ENCODE peak calls at places on chromosomes 12 and 14, in seven cellular contexts. P is stomach, E is H1, Y is breast epithelium, W is pancreas, A is ovary, C is fibroblast of lung. J is an unnamed sample. For H3K4me1, the result is how much of the 10 kb centered on the place peaks cover.

GRCh38 chr12:68034567-68034966 is 45.3 kb downstream of the IFNG-AS1 start:
- DNase-seq in A (no peak), W (no peak), Y (no peak), C (no peak), E (no peak), P (no peak), J (no peak)

GRCh38 chr12:104459556-104459909 is 2.8 kb downstream of the CHST11 start:
- DNase-seq in Y (no peak), E (no peak), W (no peak), P (no peak), A (no peak), C (no peak), J (no peak)

GRCh38 chr12:120327593-120327992 is at the start of gene PLA2G1B:
- DNase-seq in Y (no peak), A (peak), W (peak), E (no peak), C (no peak), P (peak), J (no peak)

GRCh38 chr12:13573698-13574321 is 377.3 kb downstream of the EMP1 start:
- DNase-seq in Y (no peak), P (no peak), A (no peak), E (no peak), C (peak), W (no peak), J (no peak)

GRCh38 chr12:124967016-124967739 is 21.8 kb downstream of the DHX37 start:
- DNase-seq in A (no peak), E (no peak), P (no peak), W (no peak), C (no peak), Y (no peak), J (no peak)

GRCh38 chr12:26268841-26269553 is 73.6 kb downstream of the SSPN start:
- DNase-seq in C (no peak), A (no peak), Y (no peak), P (no peak), E (no peak), W (peak), J (no peak)

GRCh38 chr12:68451261-68452091 is 119.3 kb upstream of the MDM1 start:
- DNase-seq in E (no peak), Y (no peak), A (peak), W (no peak), P (peak), C (peak), J (no peak)

GRCh38 chr12:14630793-14631192 is 63.1 kb upstream of the PLBD1 start:
- DNase-seq in E (no peak), A (no peak), Y (no peak), W (no peak), C (no peak), P (no peak), J (no peak)

GRCh38 chr12:68310370-68310769 is 21.8 kb downstream of the MDM1 start:
- DNase-seq in A (no peak), C (peak), W (no peak), E (no peak), P (no peak), Y (no peak), J (peak)

GRCh38 chr12:32083489-32083888 is 23.2 kb upstream of the BICD1 start:
- DNase-seq in E (no peak), A (no peak), P (no peak), Y (no peak), W (no peak), C (peak), J (peak)

GRCh38 chr14:92973265-92973797 is 50.4 kb downstream of the CHGA start:
- DNase-seq in Y (peak), A (peak), W (peak), E (peak), P (peak), C (peak), J (no peak)

GRCh38 chr12:96078281-96078761 is 42.9 kb upstream of the LTA4H start:
- DNase-seq in Y (peak), P (peak), W (peak), A (peak), C (peak), E (no peak), J (no peak)

GRCh38 chr12:21627924-21628323 is 23.3 kb upstream of the GYS2 start:
- DNase-seq in A (no peak), W (no peak), E (no peak), P (no peak), C (no peak), Y (no peak), J (no peak)

GRCh38 chr14:27688823-27689444 is 1077.7 kb upstream of the FOXG1 start:
- DNase-seq in W (no peak), E (no peak), Y (no peak), P (no peak), C (no peak), A (no peak), J (no peak)

GRCh38 chr12:108568653-108569154 is 6.3 kb downstream of the ISCU start:
- DNase-seq in E (no peak), P (no peak), C (no peak), A (no peak), Y (no peak), W (no peak), J (peak)

GRCh38 chr14:65594882-65595237 is 182.3 kb downstream of the FUT8 start:
- DNase-seq in Y (no peak), C (no peak), E (no peak), P (no peak), W (no peak), A (no peak), J (no peak)

GRCh38 chr12:11746940-11747716 is 97.7 kb downstream of the ETV6 start:
- DNase-seq in A (no peak), Y (no peak), P (no peak), W (no peak), E (no peak), C (no peak), J (no peak)

GRCh38 chr12:11743748-11744147 is 94.3 kb downstream of the ETV6 start:
- DNase-seq in E (no peak), C (no peak), A (no peak), P (no peak), Y (no peak), W (no peak), J (no peak)

GRCh38 chr12:11746024-11746771 is 96.7 kb downstream of the ETV6 start:
- DNase-seq in A (no peak), W (no peak), Y (no peak), C (peak), E (no peak), P (no peak), J (no peak)

GRCh38 chr12:11743333-11743732 is 93.9 kb downstream of the ETV6 start:
- DNase-seq in W (no peak), A (no peak), Y (no peak), C (no peak), E (no peak), P (no peak), J (no peak)

GRCh38 chr12:11745112-11745511 is 95.6 kb downstream of the ETV6 start:
- DNase-seq in P (no peak), A (no peak), C (no peak), E (no peak), Y (no peak), W (no peak), J (no peak)
- H3K4me1 ChIP-seq in P (under half), A (under half), C (under half), E (under half), Y (under half), W (under half), J (under half)

GRCh38 chr14:93971635-93972027 is 4.7 kb downstream of the ASB2 start:
- DNase-seq in Y (no peak), A (no peak), P (no peak), C (no peak), W (no peak), E (no peak), J (no peak)

GRCh38 chr14:93974299-93974698 is 2.1 kb downstream of the ASB2 start:
- DNase-seq in W (no peak), C (no peak), Y (no peak), E (no peak), P (no peak), A (no peak), J (no peak)

GRCh38 chr14:93974833-93975232 is 1.5 kb downstream of the ASB2 start:
- DNase-seq in A (no peak), W (peak), C (no peak), Y (no peak), P (no peak), E (no peak), J (peak)

GRCh38 chr14:93972618-93973205 is 3.7 kb downstream of the ASB2 start:
- DNase-seq in E (no peak), P (no peak), A (no peak), W (no peak), Y (no peak), C (no peak), J (no peak)

DNA sequence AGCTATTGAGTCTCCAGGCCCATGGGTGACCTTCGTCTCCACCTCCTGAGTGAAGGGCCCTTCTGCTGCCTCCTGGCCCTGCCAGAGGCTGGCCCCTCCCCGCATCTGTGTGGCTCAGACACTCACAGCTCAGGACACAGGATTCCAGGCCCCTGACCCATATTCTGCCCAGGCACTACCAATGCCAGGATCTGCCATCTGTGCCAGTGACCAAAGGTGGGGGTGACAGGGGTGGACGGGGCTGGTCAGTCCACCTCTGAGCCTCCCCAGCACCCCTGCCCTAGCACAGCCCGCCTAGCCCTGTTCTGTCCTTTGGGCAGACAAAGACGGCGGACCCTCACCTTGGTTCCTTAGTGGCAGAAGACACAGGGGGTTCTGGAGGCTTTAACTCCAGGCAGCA is 2.8 kb downstream of the ASB2 start:
- DNase-seq in A (no peak), C (no peak), E (no peak), W (no peak), P (no peak), Y (no peak), J (no peak)
- H3K27ac ChIP-seq in A (no peak), C (no peak), E (no peak), W (no peak), P (peak), Y (no peak), J (no peak)

GRCh38 chr14:58774531-58774930 is 136.8 kb downstream of the DACT1 start:
- DNase-seq in E (no peak), Y (no peak), P (no peak), A (no peak), W (no peak), C (no peak), J (no peak)
- H3K4me1 ChIP-seq in E (under half), Y (under half), P (under half), A (under half), W (under half), C (under half), J (under half)

DNA sequence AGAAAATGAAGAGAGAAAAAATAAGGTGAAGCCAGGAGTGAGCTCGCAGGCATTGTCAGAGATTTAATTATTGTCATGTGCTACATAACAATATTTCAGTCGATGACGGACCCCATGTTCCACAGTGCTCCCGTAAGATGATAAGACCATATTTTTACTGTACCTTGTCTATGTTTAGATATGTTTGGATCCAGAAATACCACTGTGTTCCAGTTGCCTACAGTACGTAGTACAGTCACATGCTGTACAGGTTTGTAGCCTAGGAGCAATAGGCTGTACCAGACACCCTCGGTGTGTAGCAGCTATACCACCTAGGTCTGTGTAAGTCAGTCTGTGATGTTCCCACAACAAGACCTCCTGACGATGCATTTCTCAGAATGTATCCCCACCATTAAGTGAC is 137.5 kb downstream of the FBXL14 start:
- DNase-seq in A (no peak), Y (no peak), E (no peak), P (no peak), C (no peak), W (no peak), J (no peak)
- H3K27ac ChIP-seq in A (no peak), Y (no peak), E (no peak), P (no peak), C (no peak), W (no peak), J (no peak)

GRCh38 chr14:99273724-99274345 is 1.8 kb upstream of the BCL11B start:
- DNase-seq in P (peak), A (no peak), Y (no peak), E (no peak), C (peak), W (no peak), J (no peak)

GRCh38 chr14:99271288-99271941 is 582 bp downstream of the BCL11B start:
- DNase-seq in A (no peak), E (no peak), C (no peak), Y (no peak), W (no peak), P (no peak), J (no peak)

GRCh38 chr14:99271951-99272668 is at the start of gene BCL11B:
- DNase-seq in E (no peak), P (peak), W (no peak), C (peak), Y (no peak), A (peak), J (peak)

GRCh38 chr14:99273025-99273723 is 1.2 kb upstream of the BCL11B start:
- DNase-seq in A (no peak), E (no peak), Y (no peak), P (peak), C (peak), W (no peak), J (peak)

DNA sequence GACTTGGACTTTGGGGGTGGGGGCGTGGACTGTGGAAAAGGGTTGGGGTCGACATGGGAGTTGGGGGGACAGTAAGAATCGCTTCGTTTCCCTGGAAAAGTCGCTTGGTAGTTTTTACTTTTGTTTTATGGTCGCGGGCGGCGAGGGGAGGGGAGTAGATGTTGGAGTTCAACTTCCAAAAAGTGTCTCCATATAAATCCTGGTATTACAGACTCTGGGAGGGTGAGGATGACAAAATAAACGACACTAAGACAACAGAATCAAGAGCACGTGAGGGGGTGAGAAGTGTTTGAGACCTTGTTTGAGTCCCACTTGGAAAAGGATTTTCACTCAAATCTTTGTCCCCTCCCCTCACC is 650 bp upstream of the BCL11B start:
- DNase-seq in E (no peak), W (no peak), A (no peak), Y (no peak), C (no peak), P (no peak), J (no peak)
- H3K4me1 ChIP-seq in E (under half), W (under half), A (under half), Y (under half), C (under half), P (under half), J (under half)

GRCh38 chr14:51889851-51890250 is 29.4 kb downstream of the GNG2 start:
- DNase-seq in W (no peak), C (peak), A (no peak), Y (no peak), E (no peak), P (no peak), J (no peak)

GRCh38 chr14:51879170-51879569 is 18.8 kb downstream of the GNG2 start:
- DNase-seq in C (no peak), E (no peak), A (no peak), W (no peak), Y (no peak), P (no peak), J (no peak)

GRCh38 chr14:51880810-51881580 is 20.6 kb downstream of the GNG2 start:
- DNase-seq in P (no peak), C (peak), Y (no peak), A (peak), E (no peak), W (no peak), J (no peak)

GRCh38 chr14:51883232-51883631 is 22.8 kb downstream of the GNG2 start:
- DNase-seq in P (no peak), Y (no peak), W (no peak), E (no peak), C (no peak), A (no peak), J (no peak)

GRCh38 chr14:51884086-51884927 is 23.9 kb downstream of the GNG2 start:
- DNase-seq in W (no peak), A (no peak), Y (no peak), C (peak), E (no peak), P (no peak), J (peak)
- H3K27ac ChIP-seq in W (peak), A (no peak), Y (peak), C (no peak), E (no peak), P (peak), J (no peak)

GRCh38 chr12:47811581-47812484 is 7.9 kb downstream of the HDAC7 start:
- DNase-seq in C (peak), A (peak), P (no peak), E (no peak), W (peak), Y (no peak), J (no peak)
- H3K4me1 ChIP-seq in C (half or more), A (under half), P (half or more), E (half or more), W (under half), Y (half or more), J (under half)

GRCh38 chr12:92384571-92384970 is 238.9 kb upstream of the BTG1 start:
- DNase-seq in P (no peak), W (no peak), E (no peak), C (no peak), A (no peak), Y (no peak), J (no peak)
- H3K27ac ChIP-seq in P (no peak), W (no peak), E (no peak), C (no peak), A (no peak), Y (no peak), J (no peak)

J was measured in SJCRH30.